ENCODE peak calls at places on chromosomes 7 and 10, in five cellular contexts. P, F, I, M and R are unnamed samples.

GRCh38 chr10:26555719-26556368 is 117.7 kb downstream of the APBB1IP start:
- DNase-seq in P (peak; percentile 62), F (no peak), I (no peak), M (peak; percentile 32), R (peak; percentile 70)

GRCh38 chr10:69636626-69637550 is 6.8 kb downstream of the FAM241B start:
- DNase-seq in P (peak; percentile 24), F (peak; percentile 55), I (peak; percentile 58), M (no peak), R (no peak)

GRCh38 chr10:66747451-66747850 is 178.4 kb upstream of the LRRTM3 start:
- DNase-seq in P (peak; percentile 57), F (no peak), I (peak; percentile 53), M (peak; percentile 37), R (peak; percentile 24)

GRCh38 chr10:27240891-27241639 is 468 bp upstream of the ACBD5 start:
- DNase-seq in P (peak; percentile 19), F (peak; percentile 60), I (no peak), M (no peak), R (no peak)

GRCh38 chr7:135905355-135905754 is 71.8 kb downstream of the MTPN start:
- DNase-seq in P (no peak), F (no peak), I (no peak), M (no peak), R (no peak)

GRCh38 chr7:66627151-66627681 is 1.5 kb upstream of the KCTD7 start:
- DNase-seq in P (no peak), F (no peak), I (no peak), M (peak; percentile 24), R (no peak)

GRCh38 chr10:60290558-60290957 is 99.1 kb downstream of the ANK3 start:
- DNase-seq in P (no peak), F (no peak), I (no peak), M (no peak), R (no peak)

GRCh38 chr7:21941570-21942224 is 4.0 kb downstream of the CDCA7L start:
- DNase-seq in P (peak; percentile 76), F (no peak), I (no peak), M (peak; percentile 47), R (no peak)

GRCh38 chr10:97040248-97040584 is 145.5 kb downstream of the SLIT1 start:
- DNase-seq in P (no peak), F (no peak), I (no peak), M (no peak), R (no peak)